ENCODE peak calls at places on chromosomes 3 and 15, in eight cellular contexts. F, S, T, J, N, Q, U and C are unnamed samples.

GRCh38 chr15:99486371-99487336 is 79.1 kb upstream of the MEF2A start:
- DNase-seq in F (peak), S (no peak), T (peak), J (peak), N (peak), Q (peak), U (peak), C (peak)

GRCh38 chr3:67083277-67083676 is 85.2 kb downstream of the KBTBD8 start:
- DNase-seq in F (no peak), S (no peak), T (no peak), J (no peak), N (peak), Q (no peak), U (no peak), C (peak)

GRCh38 chr15:80764535-80764934 is 14.6 kb upstream of the CEMIP start:
- DNase-seq in F (no peak), S (no peak), T (no peak), J (no peak), N (no peak), Q (no peak), U (no peak), C (no peak)

GRCh38 chr3:41522620-41523019 is 323.3 kb downstream of the CTNNB1 start:
- DNase-seq in F (no peak), S (no peak), T (no peak), J (no peak), N (no peak), Q (no peak), U (no peak), C (no peak)

GRCh38 chr3:197756704-197757103 is 7.0 kb downstream of the FYTTD1 start:
- DNase-seq in F (no peak), S (no peak), T (no peak), J (no peak), N (no peak), Q (no peak), U (no peak), C (no peak)

GRCh38 chr3:196948442-196949365 is 6.4 kb upstream of the NCBP2 start:
- DNase-seq in F (no peak), S (no peak), T (no peak), J (no peak), N (no peak), Q (peak), U (no peak), C (no peak)

GRCh38 chr3:72353236-72354105 is 494.8 kb downstream of the SHQ1 start:
- DNase-seq in F (no peak), S (no peak), T (no peak), J (no peak), N (peak), Q (no peak), U (no peak), C (no peak)

GRCh38 chr3:38454884-38455638 is 1.4 kb downstream of the ACVR2B start:
- DNase-seq in F (peak), S (no peak), T (peak), J (peak), N (peak), Q (peak), U (peak), C (peak)

GRCh38 chr15:70535071-70535954 is 228.0 kb downstream of the UACA start:
- DNase-seq in F (no peak), S (peak), T (no peak), J (no peak), N (no peak), Q (no peak), U (no peak), C (no peak)

GRCh38 chr3:33636125-33636855 is 81.8 kb downstream of the CLASP2 start:
- DNase-seq in F (no peak), S (no peak), T (no peak), J (no peak), N (peak), Q (no peak), U (peak), C (peak)

GRCh38 chr3:14448063-14448462 is 45.7 kb downstream of the SLC6A6 start:
- DNase-seq in F (no peak), S (no peak), T (no peak), J (no peak), N (no peak), Q (no peak), U (no peak), C (no peak)

GRCh38 chr3:193317901-193318300 is 60.7 kb downstream of the ATP13A5 start:
- DNase-seq in F (no peak), S (no peak), T (no peak), J (no peak), N (no peak), Q (no peak), U (no peak), C (no peak)

DNA sequence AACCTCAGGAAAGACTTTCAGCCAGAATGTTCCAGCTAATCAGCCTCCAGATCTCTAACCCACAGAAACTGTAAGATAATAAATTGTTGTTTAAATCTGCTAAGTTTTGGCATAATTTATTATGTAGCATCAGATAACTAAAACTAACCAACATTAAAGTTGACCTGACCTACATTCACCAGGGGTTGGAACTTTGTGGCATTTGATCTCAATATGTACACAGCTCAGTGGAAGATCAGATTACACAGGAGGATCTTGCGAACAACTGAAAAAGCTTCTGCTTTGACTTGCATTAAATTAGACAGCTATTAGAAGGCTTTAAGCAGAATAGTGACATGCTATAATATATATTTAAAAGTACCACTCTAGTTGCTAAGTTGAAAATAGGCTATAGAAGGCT is 91.4 kb upstream of the POU1F1 start:
- DNase-seq in F (no peak), S (no peak), T (no peak), J (no peak), N (peak), Q (no peak), U (no peak), C (no peak)
- TF ChIP-seq CTCF in F (no peak), S (no peak), T (no peak), J (no peak), N (no peak), Q (no peak), U (no peak), C (no peak)

GRCh38 chr3:148911173-148911572 is 46.1 kb downstream of the CPA3 start:
- DNase-seq in F (no peak), S (no peak), T (no peak), J (no peak), N (peak), Q (no peak), U (peak), C (peak)
- TF ChIP-seq CTCF in F (no peak), S (no peak), T (no peak), J (no peak), N (no peak), Q (no peak), U (no peak), C (no peak)

GRCh38 chr3:4334548-4334947 is 31.4 kb downstream of the SETMAR start:
- DNase-seq in F (no peak), S (no peak), T (no peak), J (no peak), N (peak), Q (no peak), U (no peak), C (no peak)
- TF ChIP-seq CTCF in F (no peak), S (no peak), T (no peak), J (no peak), N (peak), Q (peak), U (peak), C (no peak)

DNA sequence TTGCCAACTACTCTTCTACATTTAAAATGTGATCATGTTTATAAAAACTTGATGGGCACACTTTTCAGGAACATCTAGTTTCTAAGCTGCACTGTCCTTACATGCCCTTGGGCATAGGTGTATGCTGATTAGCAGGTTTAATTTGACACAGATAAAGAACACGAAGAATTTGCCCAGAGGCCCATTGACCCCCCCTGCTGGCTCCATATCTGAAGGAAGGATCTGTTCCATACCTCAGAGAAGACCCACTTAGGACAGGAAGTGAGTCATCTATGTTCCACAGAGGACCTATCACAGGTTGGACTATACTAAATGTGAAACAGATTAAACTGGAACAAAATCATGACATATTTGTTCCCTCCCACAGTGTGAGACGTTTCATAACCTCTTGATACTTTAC is 92.8 kb upstream of the LPP start:
- DNase-seq in F (no peak), S (peak), T (no peak), J (no peak), N (peak), Q (no peak), U (peak), C (peak)
- TF ChIP-seq CTCF in F (no peak), S (no peak), T (no peak), J (no peak), N (peak), Q (no peak), U (no peak), C (no peak)

GRCh38 chr15:82851331-82851850 is 42.0 kb downstream of the WHAMM start:
- DNase-seq in F (no peak), S (no peak), T (no peak), J (no peak), N (no peak), Q (no peak), U (no peak), C (no peak)

GRCh38 chr15:82850242-82850591 is 40.8 kb downstream of the WHAMM start:
- DNase-seq in F (no peak), S (no peak), T (no peak), J (no peak), N (peak), Q (peak), U (no peak), C (no peak)

GRCh38 chr15:82848201-82848993 is 39.0 kb downstream of the WHAMM start:
- DNase-seq in F (no peak), S (no peak), T (no peak), J (no peak), N (no peak), Q (no peak), U (no peak), C (no peak)

GRCh38 chr15:82850731-82851130 is 41.3 kb downstream of the WHAMM start:
- DNase-seq in F (no peak), S (no peak), T (no peak), J (no peak), N (no peak), Q (peak), U (no peak), C (no peak)

DNA sequence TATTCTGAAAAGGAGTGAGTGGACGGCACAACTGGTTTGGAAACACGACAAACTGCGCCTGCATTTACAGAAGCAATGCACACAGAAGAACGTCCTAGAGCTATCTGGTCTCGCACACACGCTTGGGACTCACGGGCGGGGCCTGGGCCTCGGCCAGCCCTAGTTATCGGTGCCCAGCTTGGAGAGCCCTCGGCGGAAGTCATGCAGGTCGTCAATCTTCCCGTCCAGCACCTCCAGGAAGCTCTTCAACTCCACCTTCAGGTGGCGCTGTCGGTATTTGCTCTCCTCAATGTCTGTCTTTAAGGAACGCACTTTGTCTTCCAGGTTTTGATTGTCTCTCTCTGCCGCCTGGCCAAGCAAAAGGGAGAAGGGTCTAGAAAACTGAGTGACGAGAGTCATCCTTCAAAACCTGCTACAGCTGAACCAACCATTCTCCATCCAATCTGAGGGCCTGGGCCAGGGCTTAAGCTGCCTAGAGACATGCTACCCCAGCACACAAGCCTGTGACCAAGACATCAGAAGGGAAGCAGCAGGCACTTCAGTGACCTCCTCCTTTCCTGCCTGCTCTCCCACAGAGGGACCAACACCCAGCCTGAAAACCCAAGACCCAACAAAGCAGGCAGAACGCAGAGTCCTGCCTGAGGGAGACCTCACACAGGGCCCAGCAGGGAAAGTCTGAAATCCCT is 40.3 kb downstream of the WHAMM start:
- DNase-seq in F (peak), S (peak), T (peak), J (peak), N (peak), Q (peak), U (peak), C (peak)
- TF ChIP-seq CTCF in F (peak), S (peak), T (peak), J (peak), N (peak), Q (peak), U (peak), C (peak)